ENCODE peak calls at places on chromosomes 2 and 18, in six cellular contexts. W is CD8-positive, alpha-beta T cell; I is right atrium auricular region; H is right lobe of liver; O is sigmoid colon; M is transverse colon. A is an unnamed sample. For H3K27me3, the result is how much of the 10 kb centered on the place peaks cover.

GRCh38 chr2:147660680-147661079 is 184.1 kb upstream of the ACVR2A start:
- DNase-seq in W (no peak), I (no peak), H (no peak), O (no peak), M (no peak), A (no peak)

GRCh38 chr2:47405757-47406156 is 2.8 kb downstream of the MSH2 start:
- DNase-seq in W (no peak), I (no peak), H (no peak), O (no peak), M (no peak), A (no peak)

GRCh38 chr2:241620419-241620769 is 16.6 kb downstream of the THAP4 start:
- DNase-seq in W (no peak), I (no peak), H (no peak), O (no peak), M (no peak), A (no peak)

GRCh38 chr18:77711096-77711495 is 461.4 kb downstream of the GALR1 start:
- DNase-seq in W (no peak), I (no peak), H (no peak), O (no peak), M (no peak), A (no peak)

GRCh38 chr18:40874233-40874632 is 1080.8 kb upstream of the PIK3C3 start:
- DNase-seq in W (no peak), I (no peak), H (no peak), O (no peak), M (no peak), A (no peak)

GRCh38 chr18:57574866-57575265 is 11.6 kb downstream of the FECH start:
- DNase-seq in W (no peak), I (no peak), H (no peak), O (no peak), M (no peak), A (no peak)

GRCh38 chr2:22821458-22821857 is 563.5 kb upstream of the KLHL29 start:
- DNase-seq in W (no peak), I (no peak), H (no peak), O (no peak), M (no peak), A (no peak)

GRCh38 chr18:80180778-80181564 is 66.3 kb downstream of the PARD6G start:
- DNase-seq in W (no peak), I (no peak), H (no peak), O (no peak), M (no peak), A (no peak)

GRCh38 chr18:8847900-8848299 is 142.5 kb downstream of the MTCL1 start:
- DNase-seq in W (no peak), I (no peak), H (no peak), O (peak), M (no peak), A (no peak)

GRCh38 chr2:28408764-28409599 is 16.3 kb downstream of the FOSL2 start:
- DNase-seq in W (peak), I (no peak), H (no peak), O (peak), M (peak), A (peak)

GRCh38 chr18:33560686-33561370 is 17.2 kb upstream of the ASXL3 start:
- DNase-seq in W (no peak), I (no peak), H (no peak), O (no peak), M (no peak), A (no peak)

GRCh38 chr2:182887753-182888415 is 21.4 kb upstream of the FRZB start:
- DNase-seq in W (no peak), I (no peak), H (no peak), O (no peak), M (no peak), A (no peak)

GRCh38 chr2:118502106-118502505 is 345.3 kb downstream of the EN1 start:
- DNase-seq in W (no peak), I (no peak), H (no peak), O (no peak), M (no peak), A (no peak)

GRCh38 chr18:79628416-79629248 is 51.0 kb upstream of the CTDP1 start:
- DNase-seq in W (no peak), I (no peak), H (no peak), O (peak), M (no peak), A (no peak)

GRCh38 chr2:217208867-217209266 is 349.0 kb upstream of the TNP1 start:
- DNase-seq in W (no peak), I (no peak), H (no peak), O (no peak), M (no peak), A (no peak)

GRCh38 chr2:23814963-23815362 is 112.0 kb downstream of the ATAD2B start:
- DNase-seq in W (no peak), I (no peak), H (no peak), O (no peak), M (no peak), A (no peak)

GRCh38 chr2:67876176-67876575 is 186.6 kb downstream of the C1D start:
- DNase-seq in W (no peak), I (no peak), H (no peak), O (no peak), M (no peak), A (peak)

GRCh38 chr2:105779394-105779793 is 34.7 kb downstream of the NCK2 start:
- DNase-seq in W (no peak), I (no peak), H (no peak), O (no peak), M (no peak), A (no peak)

GRCh38 chr18:4455113-4455811 is at the start of gene DLGAP1:
- DNase-seq in W (no peak), I (no peak), H (peak), O (peak), M (peak), A (no peak)

GRCh38 chr18:69400976-69401474 is 337 bp downstream of the DOK6 start:
- DNase-seq in W (no peak), I (no peak), H (peak), O (peak), M (peak), A (no peak)

GRCh38 chr18:6341709-6342108 is 73.0 kb downstream of the L3MBTL4 start:
- DNase-seq in W (no peak), I (no peak), H (no peak), O (no peak), M (no peak), A (no peak)

GRCh38 chr2:222561817-222562424 is 94.0 kb downstream of the FARSB start:
- DNase-seq in W (no peak), I (no peak), H (no peak), O (no peak), M (peak), A (no peak)
- TF ChIP-seq CTCF in W (no peak), I (peak), H (peak), O (peak), M (peak), A (peak)

DNA sequence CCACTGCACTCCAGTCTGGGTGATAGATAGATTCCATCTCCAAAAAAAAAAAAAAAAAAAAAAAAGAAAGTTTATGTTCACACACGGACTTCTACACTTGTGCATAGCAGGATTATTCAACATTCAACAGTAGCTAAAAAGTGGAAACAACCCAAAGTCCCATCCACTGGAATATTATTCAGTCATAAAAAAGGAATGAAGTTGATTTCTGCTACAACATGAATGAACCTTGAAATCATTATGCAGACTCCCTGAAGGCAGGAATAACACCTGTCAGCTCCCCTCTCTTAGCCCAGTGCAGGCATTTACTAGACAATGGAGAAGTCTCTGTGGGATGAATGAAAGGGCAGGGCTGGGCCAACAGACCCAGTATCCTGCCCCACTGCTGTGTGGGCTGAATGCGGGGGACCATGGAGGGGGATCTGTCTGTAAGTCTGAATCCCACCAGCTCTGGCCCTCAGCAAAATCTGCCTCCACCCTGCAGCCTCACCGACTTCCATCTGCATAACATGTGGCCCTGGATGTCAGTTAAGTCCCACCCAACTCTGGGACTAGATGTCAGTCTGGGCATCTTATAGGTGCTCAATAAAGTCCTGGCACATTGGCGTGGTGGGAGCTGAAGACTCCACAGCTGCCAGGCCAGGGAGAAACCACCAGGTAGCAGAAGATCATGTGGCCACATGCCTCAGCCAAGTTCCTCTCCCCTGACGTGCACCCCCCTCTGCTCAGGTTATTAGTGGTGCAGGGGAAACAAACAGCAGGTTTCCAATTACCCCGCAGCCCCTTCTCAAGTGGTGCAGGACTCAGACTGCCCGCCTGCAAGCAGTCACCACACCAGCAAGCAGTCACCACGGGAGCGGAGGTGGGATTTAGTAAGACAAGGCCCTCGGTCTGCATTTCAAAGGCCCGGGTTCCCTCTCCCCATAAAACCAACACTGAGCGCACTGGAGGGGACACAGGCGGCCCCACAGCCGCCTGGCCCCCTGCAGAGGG is 8.9 kb downstream of the ZFP36L2 start:
- DNase-seq in W (peak), I (no peak), H (peak), O (no peak), M (peak), A (no peak)
- H3K4me3 ChIP-seq in W (peak), I (no peak), H (no peak), O (no peak), M (peak), A (no peak)

GRCh38 chr2:149894760-149895159 is 307.2 kb upstream of the MMADHC start:
- DNase-seq in W (no peak), I (no peak), H (no peak), O (no peak), M (no peak), A (no peak)
- H3K27me3 ChIP-seq in W (under half), I (under half), H (under half), O (under half), M (under half), A (under half)

DNA sequence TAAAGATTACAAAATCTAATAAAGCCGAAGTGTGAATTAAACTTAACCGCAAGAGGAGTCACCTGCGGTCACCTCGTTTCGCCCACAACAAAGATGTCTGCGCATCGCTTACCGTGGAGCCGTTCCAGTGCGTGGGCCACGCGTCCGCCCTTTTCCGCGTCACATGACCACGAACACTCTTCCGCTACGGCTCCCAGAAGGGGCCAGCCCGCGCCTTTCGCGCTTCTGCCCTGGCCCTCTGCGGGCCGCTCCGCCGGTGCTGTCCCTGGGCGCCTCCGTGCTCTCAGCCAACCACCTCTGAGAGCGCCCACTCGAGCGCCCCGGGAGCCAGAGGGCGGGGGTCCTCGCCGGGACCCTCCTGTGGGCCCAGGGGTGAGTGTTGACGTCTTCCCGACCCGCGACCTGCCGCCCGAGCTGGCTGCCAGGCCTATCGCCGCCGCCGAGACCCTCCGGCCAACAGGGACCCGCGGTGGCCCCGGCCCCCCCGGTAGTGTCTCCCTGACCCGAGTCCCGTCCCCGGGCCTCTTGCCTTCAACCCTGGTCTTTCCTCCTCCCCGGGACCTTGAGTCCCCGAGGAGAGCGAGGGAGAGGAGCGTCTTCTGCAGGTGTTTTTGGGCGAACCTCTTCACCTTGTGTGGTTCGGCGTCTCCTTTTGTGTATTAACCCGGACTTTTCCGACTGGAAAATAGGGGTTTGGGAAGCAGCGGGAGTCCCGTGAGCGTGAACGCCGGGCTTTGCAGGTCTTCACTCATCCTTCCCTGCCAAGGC is at the start of gene MFF:
- DNase-seq in W (peak), I (peak), H (peak), O (peak), M (peak), A (peak)
- TF ChIP-seq CTCF in W (no peak), I (peak), H (peak), O (no peak), M (no peak), A (no peak)

GRCh38 chr2:70574618-70575017 is 21.0 kb upstream of the TGFA start:
- DNase-seq in W (no peak), I (no peak), H (no peak), O (no peak), M (no peak), A (no peak)
- H3K4me3 ChIP-seq in W (no peak), I (no peak), H (no peak), O (no peak), M (no peak), A (no peak)

DNA sequence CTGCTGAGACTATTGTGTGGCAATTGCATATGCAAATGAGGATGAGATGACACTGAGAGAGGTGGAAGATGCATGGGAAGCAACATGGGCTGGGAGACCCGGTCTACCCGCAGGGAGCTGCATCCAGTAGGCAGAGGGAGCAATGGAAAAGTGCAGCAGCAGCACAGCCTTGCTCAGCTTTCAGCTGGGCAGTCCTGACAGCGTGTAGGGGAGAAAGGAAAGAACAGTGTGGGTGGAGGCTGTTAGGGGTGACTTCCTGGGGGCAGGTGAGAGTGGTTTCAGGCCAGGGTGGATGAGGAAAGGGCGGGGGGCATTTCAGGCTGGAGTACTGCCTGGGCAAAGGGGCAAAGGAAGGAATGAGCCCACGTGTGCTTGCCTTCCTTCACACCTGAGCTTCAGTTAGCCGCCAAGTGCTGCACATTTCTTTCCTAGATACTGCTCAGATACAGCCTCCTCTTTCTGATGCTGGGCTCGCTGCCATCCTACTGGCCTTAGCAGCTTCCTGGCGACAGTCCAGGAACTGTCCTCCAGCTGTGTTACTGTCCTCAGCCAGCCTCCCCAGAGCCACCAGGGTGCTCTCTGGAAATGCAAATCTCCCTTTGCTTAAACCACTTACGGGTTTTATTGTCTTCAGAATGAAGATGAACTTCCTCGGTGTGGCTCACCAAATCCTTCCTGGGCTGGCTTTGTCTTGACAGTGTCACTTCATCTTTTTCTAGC is 276.3 kb downstream of the TSN start:
- DNase-seq in W (no peak), I (no peak), H (no peak), O (no peak), M (no peak), A (no peak)
- H3K27me3 ChIP-seq in W (under half), I (under half), H (under half), O (under half), M (under half), A (under half)